ENCODE peak calls at places on chromosomes 16 and 17, in four cellular contexts. F, N, V and Q are unnamed samples.
A peak's percentile ranks its signal among the peaks of the same experiment; 100 is the strongest.

GRCh38 chr17:77332981-77333685 is 192.4 kb downstream of the SEC14L1 start:
- DNase-seq in F (no peak), N (no peak), V (no peak), Q (peak; percentile 65)

GRCh38 chr17:30970757-30971567 is at the start of gene RNF135:
- DNase-seq in F (no peak), N (peak; percentile 37), V (peak; percentile 87), Q (peak; percentile 87)

GRCh38 chr17:28071179-28071578 is 28.7 kb downstream of the NLK start:
- DNase-seq in F (no peak), N (no peak), V (no peak), Q (no peak)

GRCh38 chr17:11797803-11798202 is 199.5 kb downstream of the ZNF18 start:
- DNase-seq in F (no peak), N (no peak), V (no peak), Q (no peak)

GRCh38 chr16:82011199-82011641 is at the start of gene SDR42E1:
- DNase-seq in F (no peak), N (peak; percentile 54), V (no peak), Q (peak; percentile 79)

GRCh38 chr17:64622931-64623654 is 39.0 kb downstream of the SMURF2 start:
- DNase-seq in F (peak; percentile 55), N (no peak), V (no peak), Q (peak; percentile 85)

GRCh38 chr17:51445934-51446333 is 185.6 kb downstream of the UTP18 start:
- DNase-seq in F (no peak), N (no peak), V (no peak), Q (no peak)

GRCh38 chr16:79210629-79211028 is 389.9 kb downstream of the MAF start:
- DNase-seq in F (no peak), N (no peak), V (no peak), Q (no peak)

GRCh38 chr17:48583708-48584582 is 5.8 kb upstream of the HOXB4 start:
- DNase-seq in F (no peak), N (no peak), V (no peak), Q (no peak)

GRCh38 chr17:66354472-66354871 is 52.1 kb downstream of the PRKCA start:
- DNase-seq in F (no peak), N (no peak), V (peak; percentile 40), Q (no peak)

GRCh38 chr17:27756467-27757371 is 43.6 kb downstream of the NOS2 start:
- DNase-seq in F (peak; percentile 47), N (peak; percentile 9), V (peak; percentile 64), Q (no peak)

GRCh38 chr17:31726980-31727427 is 132.0 kb downstream of the COPRS start:
- DNase-seq in F (no peak), N (no peak), V (no peak), Q (peak; percentile 61)

GRCh38 chr17:43556292-43556691 is 10.2 kb upstream of the ETV4 start:
- DNase-seq in F (no peak), N (no peak), V (no peak), Q (peak; percentile 71)

GRCh38 chr17:76166168-76166567 is 25.1 kb upstream of the FOXJ1 start:
- DNase-seq in F (no peak), N (no peak), V (no peak), Q (no peak)

GRCh38 chr17:57948555-57949420 is 6.4 kb downstream of the CUEDC1 start:
- DNase-seq in F (no peak), N (no peak), V (no peak), Q (peak; percentile 97)

GRCh38 chr16:89574681-89575246 is 794 bp upstream of the CPNE7 start:
- DNase-seq in F (no peak), N (peak; percentile 41), V (peak; percentile 93), Q (peak; percentile 70)

GRCh38 chr16:27236635-27237228 is 31.8 kb downstream of the NSMCE1 start:
- DNase-seq in F (no peak), N (no peak), V (peak; percentile 65), Q (no peak)

GRCh38 chr16:71430744-71431143 is 11.1 kb downstream of the TLE7 start:
- DNase-seq in F (no peak), N (no peak), V (no peak), Q (no peak)

GRCh38 chr16:50238868-50239301 is 27.5 kb upstream of the ADCY7 start:
- DNase-seq in F (no peak), N (no peak), V (no peak), Q (no peak)

GRCh38 chr17:8338806-8339205 is 834 bp upstream of the ODF4 start:
- DNase-seq in F (no peak), N (no peak), V (peak; percentile 28), Q (no peak)

GRCh38 chr17:81865733-81866439 is 5.3 kb downstream of the ARHGDIA start:
- DNase-seq in F (no peak), N (no peak), V (no peak), Q (no peak)

GRCh38 chr17:19752216-19753048 is 4.3 kb upstream of the ALDH3A1 start:
- DNase-seq in F (no peak), N (no peak), V (no peak), Q (no peak)

GRCh38 chr17:49523706-49524472 is 28.8 kb downstream of the NGFR start:
- DNase-seq in F (no peak), N (no peak), V (no peak), Q (peak; percentile 98)

GRCh38 chr17:56545056-56545455 is 48.4 kb upstream of the NOG start:
- DNase-seq in F (no peak), N (no peak), V (no peak), Q (no peak)

GRCh38 chr16:49620158-49620867 is 235.6 kb downstream of the ZNF423 start:
- DNase-seq in F (no peak), N (no peak), V (no peak), Q (peak; percentile 47)

DNA sequence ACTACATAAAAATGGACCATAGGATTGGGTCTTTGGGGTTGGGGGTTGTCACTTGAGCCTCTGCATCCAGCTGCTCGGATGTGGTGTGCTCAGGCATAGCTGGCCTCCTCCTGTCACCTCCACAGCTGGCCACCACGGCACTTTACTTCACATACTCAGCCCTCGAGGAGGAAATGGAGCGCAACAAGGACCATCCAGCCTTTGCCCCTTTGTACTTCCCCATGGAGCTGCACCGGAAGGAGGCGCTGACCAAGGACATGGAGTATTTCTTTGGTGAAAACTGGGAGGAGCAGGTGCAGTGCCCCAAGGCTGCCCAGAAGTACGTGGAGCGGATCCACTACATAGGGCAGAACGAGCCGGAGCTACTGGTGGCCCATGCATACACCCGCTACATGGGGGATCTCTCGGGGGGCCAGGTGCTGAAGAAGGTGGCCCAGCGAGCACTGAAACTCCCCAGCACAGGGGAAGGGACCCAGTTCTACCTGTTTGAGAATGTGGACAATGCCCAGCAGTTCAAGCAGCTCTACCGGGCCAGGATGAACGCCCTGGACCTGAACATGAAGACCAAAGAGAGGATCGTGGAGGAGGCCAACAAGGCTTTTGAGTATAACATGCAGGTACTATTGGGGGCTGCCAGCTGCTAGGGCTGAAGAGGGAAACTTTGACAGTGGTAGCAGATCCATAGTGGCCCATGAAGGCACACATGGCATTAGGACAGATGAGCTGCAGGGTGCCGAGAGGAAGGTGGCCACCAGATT is 30.8 kb downstream of the CDIP1 start:
- DNase-seq in F (no peak), N (no peak), V (no peak), Q (no peak)
- TF ChIP-seq CTCF in F (no peak), N (no peak), V (no peak), Q (no peak)

GRCh38 chr17:79085921-79086551 is 11.4 kb downstream of the ENGASE start:
- DNase-seq in F (no peak), N (no peak), V (no peak), Q (no peak)
- TF ChIP-seq CTCF in F (no peak), N (no peak), V (no peak), Q (no peak)

GRCh38 chr17:78651551-78651950 is 74.4 kb upstream of the DNAH17 start:
- DNase-seq in F (no peak), N (no peak), V (no peak), Q (no peak)

GRCh38 chr17:78652913-78653312 is 75.7 kb upstream of the DNAH17 start:
- DNase-seq in F (no peak), N (no peak), V (no peak), Q (no peak)

GRCh38 chr17:78652024-78652423 is 74.8 kb upstream of the DNAH17 start:
- DNase-seq in F (no peak), N (no peak), V (no peak), Q (no peak)

GRCh38 chr17:78654230-78654824 is 77.1 kb upstream of the DNAH17 start:
- DNase-seq in F (no peak), N (no peak), V (no peak), Q (no peak)

GRCh38 chr17:78653382-78653781 is 76.2 kb upstream of the DNAH17 start:
- DNase-seq in F (no peak), N (no peak), V (no peak), Q (no peak)
- TF ChIP-seq CTCF in F (no peak), N (no peak), V (no peak), Q (no peak)

DNA sequence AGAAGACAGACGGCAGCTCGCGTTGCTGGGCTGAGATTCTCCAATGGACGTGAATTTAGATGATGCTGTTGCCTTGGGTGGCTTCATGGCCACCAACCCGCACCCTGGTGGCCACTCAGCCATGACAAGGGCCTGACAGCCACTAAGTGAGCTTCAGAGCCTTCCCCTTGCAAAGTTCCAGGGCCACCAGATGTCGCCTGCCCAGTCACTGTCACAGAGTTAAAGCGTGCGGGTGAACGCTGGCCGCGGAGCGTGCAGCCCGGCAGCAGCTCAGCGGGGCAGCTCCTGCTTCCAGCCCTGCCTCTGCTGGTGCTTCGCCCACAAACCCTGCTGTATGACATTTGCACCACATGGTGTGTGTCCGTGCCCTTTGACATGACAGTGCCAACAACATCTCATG is 13.3 kb upstream of the KREMEN2 start:
- DNase-seq in F (no peak), N (no peak), V (no peak), Q (no peak)
- TF ChIP-seq CTCF in F (no peak), N (no peak), V (no peak), Q (no peak)

GRCh38 chr16:64184156-64184555 is 937.7 kb downstream of the CDH11 start:
- DNase-seq in F (no peak), N (no peak), V (no peak), Q (no peak)
- TF ChIP-seq CTCF in F (no peak), N (no peak), V (no peak), Q (no peak)

DNA sequence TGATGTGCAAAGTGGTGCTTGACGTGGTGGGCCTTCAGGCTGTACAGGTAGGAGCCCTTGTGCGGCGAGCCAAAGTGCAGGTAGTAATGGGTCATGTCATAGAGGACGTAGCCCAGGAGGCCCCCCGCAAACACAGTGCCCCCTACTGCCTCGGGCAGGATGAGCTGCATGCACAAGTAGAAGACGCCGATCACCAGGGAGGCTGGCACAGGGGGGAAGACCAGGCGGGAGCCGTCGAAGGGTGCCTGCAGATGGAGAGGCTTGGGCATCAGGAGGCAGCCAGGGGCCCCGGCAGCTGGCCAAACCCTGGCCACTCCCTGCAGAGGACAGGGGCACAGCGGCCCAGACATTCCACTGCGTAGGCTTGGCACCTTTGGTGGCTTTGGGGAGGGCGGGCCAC is 15.7 kb upstream of the MLKL start:
- DNase-seq in F (no peak), N (no peak), V (no peak), Q (no peak)
- TF ChIP-seq CTCF in F (no peak), N (no peak), V (peak; percentile 14), Q (no peak)